ENCODE peak calls at places on chromosome 4, in four cellular contexts. Y is sigmoid colon, F is AG10803, W is fibroblast of pulmonary artery. V is an unnamed sample.
A peak's percentile ranks its signal among the peaks of the same experiment; 100 is the strongest.

GRCh38 chr4:37573566-37573965 is 112.6 kb downstream of the RELL1 start:
- DNase-seq in Y (no peak), F (no peak), W (no peak), V (no peak)

GRCh38 chr4:82044141-82044993 is 329.4 kb downstream of the HNRNPD start:
- DNase-seq in Y (peak; percentile 71), F (peak; percentile 25), W (peak; percentile 54), V (peak; percentile 24)

GRCh38 chr4:102614801-102615200 is 113.6 kb downstream of the NFKB1 start:
- DNase-seq in Y (no peak), F (no peak), W (no peak), V (no peak)

GRCh38 chr4:1195109-1195671 is 22.8 kb upstream of the SPON2 start:
- DNase-seq in Y (peak; percentile 74), F (no peak), W (no peak), V (peak; percentile 60)

GRCh38 chr4:105971032-105971431 is 75.8 kb downstream of the NPNT start:
- DNase-seq in Y (no peak), F (no peak), W (no peak), V (no peak)

GRCh38 chr4:7901274-7901845 is 38.3 kb downstream of the AFAP1 start:
- DNase-seq in Y (no peak), F (no peak), W (peak; percentile 30), V (no peak)

GRCh38 chr4:121764303-121764701 is 662 bp downstream of the SMIM43 start:
- DNase-seq in Y (no peak), F (no peak), W (no peak), V (no peak)

GRCh38 chr4:52660643-52661042 is 1.5 kb upstream of the USP46 start:
- DNase-seq in Y (no peak), F (no peak), W (no peak), V (no peak)

GRCh38 chr4:102535398-102536082 is 34.4 kb downstream of the NFKB1 start:
- DNase-seq in Y (no peak), F (peak; percentile 43), W (peak; percentile 61), V (peak; percentile 84)

GRCh38 chr4:2492970-2493369 is 24.1 kb downstream of the RNF4 start:
- DNase-seq in Y (no peak), F (no peak), W (no peak), V (no peak)

GRCh38 chr4:187059031-187059430 is 335.4 kb upstream of the FAT1 start:
- DNase-seq in Y (no peak), F (no peak), W (no peak), V (no peak)

GRCh38 chr4:177214935-177215334 is 94.7 kb upstream of the NEIL3 start:
- DNase-seq in Y (no peak), F (peak; percentile 70), W (no peak), V (peak; percentile 52)

GRCh38 chr4:38044060-38044459 is 83.9 kb downstream of the PTTG2 start:
- DNase-seq in Y (no peak), F (no peak), W (no peak), V (no peak)

GRCh38 chr4:106063009-106063408 is 167.7 kb downstream of the NPNT start:
- DNase-seq in Y (no peak), F (peak; percentile 25), W (peak; percentile 42), V (no peak)

GRCh38 chr4:42399393-42399792 is 2.1 kb downstream of the SHISA3 start:
- DNase-seq in Y (no peak), F (no peak), W (no peak), V (no peak)

GRCh38 chr4:7518871-7519637 is 84.3 kb upstream of the PSAPL1 start:
- DNase-seq in Y (no peak), F (no peak), W (no peak), V (no peak)

GRCh38 chr4:108644237-108644636 is 6.2 kb upstream of the OSTC start:
- DNase-seq in Y (no peak), F (peak; percentile 82), W (peak; percentile 36), V (peak; percentile 49)

GRCh38 chr4:63708661-63709060 is 700.6 kb downstream of the TECRL start:
- DNase-seq in Y (no peak), F (no peak), W (no peak), V (no peak)

GRCh38 chr4:103498161-103499070 is 221.4 kb downstream of the TACR3 start:
- DNase-seq in Y (no peak), F (peak; percentile 76), W (peak; percentile 50), V (peak; percentile 95)

GRCh38 chr4:52914051-52914605 is 52.0 kb downstream of the RASL11B start:
- DNase-seq in Y (no peak), F (peak; percentile 80), W (peak; percentile 74), V (peak; percentile 91)

GRCh38 chr4:55447108-55447708 is 51.5 kb downstream of the TMEM165 start:
- DNase-seq in Y (no peak), F (no peak), W (no peak), V (no peak)

GRCh38 chr4:55446578-55446922 is 50.8 kb downstream of the TMEM165 start:
- DNase-seq in Y (no peak), F (no peak), W (no peak), V (peak; percentile 41)

GRCh38 chr4:55445921-55446577 is 50.3 kb downstream of the TMEM165 start:
- DNase-seq in Y (no peak), F (peak; percentile 89), W (peak; percentile 52), V (peak; percentile 83)

GRCh38 chr4:55442541-55442940 is 46.8 kb downstream of the TMEM165 start:
- DNase-seq in Y (no peak), F (no peak), W (no peak), V (no peak)

GRCh38 chr4:55444822-55445221 is 49.1 kb downstream of the TMEM165 start:
- DNase-seq in Y (no peak), F (peak; percentile 59), W (peak; percentile 53), V (peak; percentile 61)
- TF ChIP-seq CTCF in Y (no peak), F (peak; percentile 57), W (peak; percentile 44), V (peak; percentile 49)

GRCh38 chr4:84501721-84502267 is 2.7 kb upstream of the NKX6-1 start:
- DNase-seq in Y (no peak), F (no peak), W (no peak), V (no peak)
- H3K4me3 ChIP-seq in Y (no peak overlapping the region), F (no peak overlapping the region), W (no peak overlapping the region), V (no peak overlapping the region)

GRCh38 chr4:88629826-88630225 is 37.5 kb downstream of the HERC3 start:
- DNase-seq in Y (no peak), F (peak; percentile 46), W (no peak), V (peak; percentile 62)
- TF ChIP-seq CTCF in Y (no peak), F (no peak), W (no peak), V (no peak)

DNA sequence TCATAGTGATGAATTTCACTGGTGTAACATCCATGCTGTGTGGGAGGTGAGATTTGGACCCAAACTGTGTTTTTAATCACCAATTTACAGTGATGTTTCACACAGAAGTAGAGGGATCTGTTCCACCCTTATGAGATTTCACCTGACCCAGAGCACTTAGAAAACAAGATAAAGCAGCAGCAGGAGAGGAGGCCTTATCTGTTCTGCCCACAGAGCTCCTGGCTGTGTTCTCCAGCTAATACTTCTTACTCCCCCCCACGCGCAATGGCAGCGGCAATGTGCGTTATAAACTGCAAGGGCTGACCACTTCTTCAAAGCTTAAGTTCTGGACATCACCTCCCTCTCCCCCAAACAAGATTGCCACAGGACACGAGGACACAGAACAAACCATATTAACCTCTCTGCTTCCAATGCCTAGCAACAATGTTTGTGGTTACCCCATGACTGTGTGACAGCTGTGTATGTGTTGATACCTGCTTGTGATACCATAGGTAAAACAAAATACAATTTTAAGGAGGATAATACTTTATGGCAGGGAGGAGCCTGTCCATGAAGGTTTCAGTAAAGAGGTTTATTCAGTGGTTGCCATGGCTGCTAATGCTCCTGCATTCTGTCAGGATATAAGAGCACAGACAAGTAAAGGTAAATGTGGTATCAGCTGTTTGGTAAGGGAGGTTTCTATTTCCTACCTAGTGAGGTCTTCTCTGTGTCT is 210.1 kb downstream of the SOWAHB start:
- DNase-seq in Y (no peak), F (no peak), W (no peak), V (no peak)
- H3K4me3 ChIP-seq in Y (no peak overlapping the region), F (no peak overlapping the region), W (no peak overlapping the region), V (no peak overlapping the region)

DNA sequence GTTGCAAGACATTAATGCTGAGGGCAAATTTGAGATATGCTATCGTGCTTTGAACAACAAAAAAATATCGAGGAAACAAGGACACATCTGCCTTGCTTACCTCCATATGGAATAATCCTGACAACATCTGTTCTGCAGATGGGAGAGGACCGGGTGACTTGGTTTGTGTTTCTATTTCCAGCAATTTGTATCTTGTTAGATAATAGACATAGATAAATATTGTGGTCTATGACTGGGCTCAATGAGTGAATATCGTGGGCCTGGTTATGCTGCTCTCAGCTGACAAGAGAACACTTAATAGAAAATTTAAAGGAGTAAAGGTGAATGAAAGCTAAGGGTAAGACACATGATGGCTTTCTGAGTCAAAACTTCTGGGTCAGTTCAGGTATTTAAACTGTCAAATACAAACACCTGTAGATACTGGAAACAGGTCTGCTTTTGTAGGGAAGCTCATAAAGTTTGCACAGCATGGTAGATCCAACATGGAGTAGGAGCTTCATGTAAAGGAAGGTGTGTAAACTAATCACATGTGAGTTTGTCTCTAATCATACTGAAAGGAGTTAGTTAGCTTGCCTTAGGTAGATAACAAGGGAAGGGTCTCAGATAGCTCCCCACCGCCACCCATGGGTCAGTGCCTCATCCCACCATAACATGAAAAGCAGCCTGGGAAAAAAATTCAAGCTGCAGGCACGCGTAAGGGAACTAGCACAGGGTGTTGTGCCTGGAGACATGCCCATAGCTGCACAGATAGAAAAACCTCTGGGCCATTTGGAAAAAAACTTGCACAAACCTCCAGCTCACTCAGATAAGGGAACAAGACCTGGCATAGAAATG is 904.1 kb upstream of the EPHA5 start:
- DNase-seq in Y (no peak), F (peak; percentile 40), W (peak; percentile 71), V (peak; percentile 75)
- TF ChIP-seq CTCF in Y (no peak), F (no peak), W (no peak), V (no peak)

DNA sequence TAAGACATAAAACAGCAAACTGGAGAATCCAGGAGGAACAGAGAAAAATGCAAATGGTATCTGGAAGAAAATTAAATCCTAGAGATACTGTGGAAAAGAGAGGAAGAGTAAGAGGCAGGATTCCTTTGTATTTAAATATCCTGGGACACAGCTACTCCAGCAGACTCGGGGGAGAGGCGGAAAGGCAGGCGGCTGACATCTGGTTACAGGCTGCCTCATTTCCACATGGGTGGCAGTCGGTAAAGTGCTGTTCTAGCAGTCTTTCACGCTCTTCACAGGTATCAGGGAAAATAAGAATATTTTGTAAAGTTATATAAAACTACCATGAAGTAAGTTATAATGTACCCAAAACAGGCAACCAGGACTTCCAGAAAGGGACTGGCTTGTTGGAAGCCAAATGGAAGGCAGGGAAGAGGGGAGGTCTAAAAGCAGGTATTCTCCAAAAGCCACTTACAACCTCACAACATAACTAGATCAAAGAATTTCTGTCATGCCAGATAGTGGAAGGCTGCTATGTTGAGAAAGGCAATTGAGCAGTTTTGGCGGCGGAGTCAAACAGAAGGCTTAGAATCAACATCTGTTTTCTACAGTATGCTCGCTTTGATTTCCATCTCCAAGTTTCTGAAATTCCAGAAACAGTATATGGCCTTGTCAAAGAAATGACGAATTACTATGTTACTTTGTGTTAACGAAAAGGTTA is 1.3 kb upstream of the TIGD2 start:
- DNase-seq in Y (no peak), F (no peak), W (no peak), V (no peak)
- H3K4me3 ChIP-seq in Y (peak overlapping the region; percentile 95), F (no peak overlapping the region), W (peak overlapping the region; percentile 82), V (no peak overlapping the region)

V was measured in fibroblast of mammary gland.